ENCODE peak calls at places on chromosomes 2 and 18, in ten cellular contexts. G, K, D, T, B, V, Z, O, X and L are unnamed samples.

GRCh38 chr2:11712866-11713265 is 33.6 kb upstream of the LPIN1 start:
- DNase-seq in G (no peak), K (no peak), D (no peak), T (no peak), B (no peak), V (no peak), Z (no peak), O (no peak), X (no peak), L (no peak)

GRCh38 chr18:44458777-44459176 is 221.9 kb upstream of the SETBP1 start:
- DNase-seq in G (no peak), K (no peak), D (no peak), T (peak), B (no peak), V (peak), Z (no peak), O (no peak), X (no peak), L (no peak)

GRCh38 chr2:144152817-144153271 is 367.1 kb downstream of the ZEB2 start:
- DNase-seq in G (peak), K (no peak), D (no peak), T (peak), B (no peak), V (no peak), Z (no peak), O (no peak), X (peak), L (no peak)

GRCh38 chr2:231672617-231673347 is 35.5 kb upstream of the PTMA start:
- DNase-seq in G (peak), K (no peak), D (peak), T (peak), B (peak), V (no peak), Z (peak), O (no peak), X (peak), L (no peak)

GRCh38 chr2:36672199-36672598 is 24.3 kb upstream of the VIT start:
- DNase-seq in G (peak), K (no peak), D (no peak), T (peak), B (no peak), V (no peak), Z (no peak), O (no peak), X (peak), L (no peak)

GRCh38 chr18:57864615-57865121 is 61.6 kb upstream of the ATP8B1 start:
- DNase-seq in G (no peak), K (peak), D (no peak), T (no peak), B (no peak), V (no peak), Z (no peak), O (no peak), X (no peak), L (no peak)

GRCh38 chr2:239727776-239728600 is 297.2 kb downstream of the NDUFA10 start:
- DNase-seq in G (no peak), K (no peak), D (no peak), T (no peak), B (peak), V (no peak), Z (no peak), O (no peak), X (no peak), L (peak)

GRCh38 chr2:230868151-230868946 is 3.6 kb downstream of the ITM2C start:
- DNase-seq in G (no peak), K (no peak), D (peak), T (peak), B (peak), V (no peak), Z (no peak), O (no peak), X (no peak), L (no peak)

GRCh38 chr2:8398040-8398668 is 283.7 kb upstream of the ID2 start:
- DNase-seq in G (no peak), K (no peak), D (no peak), T (no peak), B (no peak), V (no peak), Z (no peak), O (no peak), X (no peak), L (no peak)

GRCh38 chr2:34070196-34070595 is 471.1 kb upstream of the FAM98A start:
- DNase-seq in G (no peak), K (no peak), D (no peak), T (no peak), B (no peak), V (no peak), Z (no peak), O (no peak), X (no peak), L (no peak)

GRCh38 chr2:45134014-45134413 is 124.8 kb upstream of the SIX2 start:
- DNase-seq in G (no peak), K (no peak), D (no peak), T (peak), B (no peak), V (no peak), Z (no peak), O (no peak), X (peak), L (no peak)

GRCh38 chr2:110773470-110773921 is 41.1 kb downstream of the ACOXL start:
- DNase-seq in G (no peak), K (no peak), D (no peak), T (peak), B (no peak), V (no peak), Z (no peak), O (no peak), X (no peak), L (peak)

GRCh38 chr2:239369631-239370161 is 31.1 kb downstream of the HDAC4 start:
- DNase-seq in G (no peak), K (no peak), D (no peak), T (no peak), B (no peak), V (no peak), Z (no peak), O (peak), X (peak), L (no peak)

GRCh38 chr2:177906041-177906718 is 166.4 kb downstream of the PDE11A start:
- DNase-seq in G (peak), K (peak), D (no peak), T (peak), B (peak), V (no peak), Z (peak), O (peak), X (peak), L (no peak)

GRCh38 chr2:54809814-54810213 is 86.4 kb downstream of the EML6 start:
- DNase-seq in G (no peak), K (no peak), D (no peak), T (no peak), B (no peak), V (no peak), Z (no peak), O (no peak), X (no peak), L (no peak)

GRCh38 chr2:219495531-219496122 is 3.1 kb upstream of the GMPPA start:
- DNase-seq in G (peak), K (peak), D (peak), T (peak), B (peak), V (peak), Z (peak), O (peak), X (peak), L (no peak)

GRCh38 chr2:119011162-119011909 is 69.3 kb downstream of the MARCO start:
- DNase-seq in G (peak), K (peak), D (no peak), T (peak), B (peak), V (no peak), Z (peak), O (no peak), X (no peak), L (peak)